ENCODE peak calls at places on chromosome 17, in ten cellular contexts. C, P, J, M, E, W, U, S, H and Y are unnamed samples.
A peak's percentile ranks its signal among the peaks of the same experiment; 100 is the strongest.

GRCh38 chr17:29645516-29646051 is 22.9 kb upstream of the CORO6 start:
- DNase-seq in E (peak; percentile 83), H (peak; percentile 46), P (peak; percentile 89), W (no peak), M (peak; percentile 54), C (peak; percentile 82), U (no peak), S (no peak), J (peak; percentile 74), Y (peak; percentile 96)

GRCh38 chr17:16434662-16435061 is 19.3 kb downstream of the TRPV2 start:
- DNase-seq in C (no peak), E (no peak), M (no peak), U (no peak), P (no peak), W (no peak), H (no peak), S (no peak), J (no peak), Y (no peak)

GRCh38 chr17:70767102-70767701 is 597.9 kb downstream of the KCNJ2 start:
- DNase-seq in S (peak; percentile 43), J (no peak), M (no peak), P (no peak), U (no peak), E (no peak), H (no peak), W (peak; percentile 49), C (peak; percentile 59), Y (peak; percentile 78)

GRCh38 chr17:79632432-79632735 is 21.5 kb upstream of the RBFOX3 start:
- DNase-seq in W (no peak), C (no peak), U (no peak), J (peak; percentile 9), M (no peak), E (no peak), H (no peak), P (no peak), S (no peak), Y (no peak)

GRCh38 chr17:1025733-1026598 is 29.0 kb downstream of the TIMM22 start:
- DNase-seq in M (no peak), C (no peak), S (no peak), H (no peak), E (no peak), U (no peak), J (no peak), P (no peak), W (no peak), Y (no peak)

GRCh38 chr17:74690409-74690825 is 22.3 kb downstream of the CD300LF start:
- DNase-seq in U (no peak), M (peak; percentile 39), C (no peak), E (no peak), P (no peak), H (no peak), S (no peak), W (no peak), J (peak; percentile 49), Y (no peak)

GRCh38 chr17:80504671-80505413 is 28.4 kb upstream of the NPTX1 start:
- DNase-seq in J (no peak), U (no peak), S (peak; percentile 83), P (no peak), C (peak; percentile 85), W (no peak), E (no peak), H (no peak), M (no peak), Y (peak; percentile 35)

GRCh38 chr17:48724241-48725004 is 1.4 kb downstream of the PRAC2 start:
- DNase-seq in U (peak; percentile 78), P (no peak), M (no peak), W (peak; percentile 74), C (peak; percentile 67), S (peak; percentile 77), E (peak; percentile 83), J (peak; percentile 94), H (peak; percentile 69), Y (peak; percentile 80)

GRCh38 chr17:29618272-29619065 is 4.2 kb downstream of the CORO6 start:
- DNase-seq in J (no peak), S (no peak), C (no peak), W (no peak), U (no peak), M (no peak), P (no peak), H (no peak), E (no peak), Y (no peak)

GRCh38 chr17:17078832-17079231 is 36.6 kb downstream of the MPRIP start:
- DNase-seq in J (peak; percentile 44), S (no peak), C (no peak), W (no peak), E (peak; percentile 9), M (no peak), U (no peak), H (no peak), P (no peak), Y (no peak)

DNA sequence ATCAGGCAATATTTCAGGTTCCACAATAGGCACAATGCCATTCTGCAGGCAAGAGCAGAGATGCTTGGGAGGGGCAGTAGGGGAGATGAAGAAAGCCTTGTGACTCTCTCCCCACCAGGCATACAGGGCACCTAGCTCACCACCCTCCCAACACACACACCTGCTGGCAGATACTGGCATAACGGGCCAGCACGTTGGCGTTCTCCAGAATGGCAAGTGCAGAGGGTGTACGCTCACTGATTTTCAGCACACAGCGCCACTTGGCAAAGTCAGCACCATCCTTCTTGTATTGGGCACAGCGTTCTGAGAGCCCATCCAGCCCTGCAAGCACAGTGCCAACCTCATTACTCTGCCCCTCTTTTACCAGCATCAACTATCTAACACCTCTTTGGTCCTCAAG is 2.2 kb downstream of the ALDOC start:
- DNase-seq in U (peak; percentile 30), H (no peak), M (no peak), P (peak; percentile 40), C (no peak), S (peak; percentile 41), E (no peak), J (peak; percentile 45), W (no peak), Y (no peak)
- TF ChIP-seq CTCF in U (no peak), H (no peak), M (no peak), P (no peak), C (no peak), S (no peak), E (no peak), J (no peak), W (peak; percentile 10), Y (no peak)

GRCh38 chr17:7704601-7705268 is at the start of gene EFNB3:
- DNase-seq in S (peak; percentile 38), J (no peak), P (peak; percentile 56), E (no peak), H (no peak), W (no peak), C (no peak), M (no peak), U (peak; percentile 29), Y (peak; percentile 50)

GRCh38 chr17:7705269-7706255 is 560 bp downstream of the EFNB3 start:
- DNase-seq in W (no peak), J (no peak), H (no peak), U (no peak), C (no peak), E (no peak), P (no peak), M (no peak), S (no peak), Y (no peak)

GRCh38 chr17:7707858-7708750 is 3.1 kb downstream of the EFNB3 start:
- DNase-seq in C (no peak), U (no peak), J (no peak), E (no peak), H (no peak), W (no peak), M (no peak), S (no peak), P (no peak), Y (no peak)

GRCh38 chr17:7707446-7707845 is 2.4 kb downstream of the EFNB3 start:
- DNase-seq in S (no peak), E (no peak), P (no peak), J (no peak), U (no peak), H (no peak), W (no peak), M (no peak), C (no peak), Y (no peak)

GRCh38 chr17:7706631-7707354 is 1.8 kb downstream of the EFNB3 start:
- DNase-seq in S (no peak), P (peak; percentile 69), W (no peak), C (no peak), E (no peak), U (no peak), M (no peak), J (no peak), H (no peak), Y (no peak)
- H3K4me3 ChIP-seq in S (no peak overlapping the region), P (no peak overlapping the region), W (no peak overlapping the region), C (no peak overlapping the region), E (no peak overlapping the region), U (no peak overlapping the region), M (no peak overlapping the region), J (no peak overlapping the region), H (no peak overlapping the region), Y (no peak overlapping the region)

DNA sequence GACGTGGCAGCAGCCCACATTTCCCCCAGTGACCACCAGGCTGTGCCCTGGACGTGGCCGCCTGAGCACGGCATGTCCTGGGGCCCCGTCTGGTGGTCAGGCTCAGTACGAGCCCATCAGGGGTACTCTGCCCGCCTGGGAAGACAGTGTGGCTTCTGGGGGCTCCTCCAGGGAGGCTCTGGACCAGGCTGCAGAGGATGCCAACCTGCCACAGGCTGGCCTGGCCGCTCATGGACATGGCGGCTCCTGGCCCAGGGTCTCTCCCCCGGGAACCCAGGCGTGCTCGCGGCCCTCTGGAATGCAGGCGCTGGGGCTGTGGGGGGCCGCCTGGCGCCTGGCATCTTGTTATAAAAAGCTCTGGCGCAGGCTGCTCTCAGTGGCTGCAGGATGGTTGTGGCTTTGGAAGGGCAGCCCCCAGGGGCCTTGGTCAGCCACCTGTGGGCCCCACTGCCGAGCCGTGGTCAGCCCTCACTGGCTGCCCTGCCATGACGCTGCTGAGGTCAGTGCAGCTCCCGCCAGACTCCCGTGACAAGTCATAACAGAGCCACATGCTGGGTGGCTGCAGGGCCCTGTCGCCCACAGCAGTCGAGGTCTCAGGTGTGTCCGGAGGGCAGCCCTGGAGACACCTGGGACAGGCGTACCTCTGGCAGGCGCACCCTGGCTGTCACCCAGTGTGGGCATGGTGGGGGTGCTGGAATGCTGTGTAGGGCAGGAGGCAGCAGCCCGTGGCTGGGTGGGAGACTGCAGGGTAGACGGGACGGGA is 15.0 kb downstream of the CENPX start:
- DNase-seq in J (no peak), W (no peak), E (no peak), C (no peak), S (no peak), H (no peak), P (no peak), M (no peak), U (no peak), Y (no peak)
- TF ChIP-seq CTCF in J (no peak), W (no peak), E (no peak), C (peak; percentile 10), S (no peak), H (no peak), P (no peak), M (no peak), U (no peak), Y (no peak)

DNA sequence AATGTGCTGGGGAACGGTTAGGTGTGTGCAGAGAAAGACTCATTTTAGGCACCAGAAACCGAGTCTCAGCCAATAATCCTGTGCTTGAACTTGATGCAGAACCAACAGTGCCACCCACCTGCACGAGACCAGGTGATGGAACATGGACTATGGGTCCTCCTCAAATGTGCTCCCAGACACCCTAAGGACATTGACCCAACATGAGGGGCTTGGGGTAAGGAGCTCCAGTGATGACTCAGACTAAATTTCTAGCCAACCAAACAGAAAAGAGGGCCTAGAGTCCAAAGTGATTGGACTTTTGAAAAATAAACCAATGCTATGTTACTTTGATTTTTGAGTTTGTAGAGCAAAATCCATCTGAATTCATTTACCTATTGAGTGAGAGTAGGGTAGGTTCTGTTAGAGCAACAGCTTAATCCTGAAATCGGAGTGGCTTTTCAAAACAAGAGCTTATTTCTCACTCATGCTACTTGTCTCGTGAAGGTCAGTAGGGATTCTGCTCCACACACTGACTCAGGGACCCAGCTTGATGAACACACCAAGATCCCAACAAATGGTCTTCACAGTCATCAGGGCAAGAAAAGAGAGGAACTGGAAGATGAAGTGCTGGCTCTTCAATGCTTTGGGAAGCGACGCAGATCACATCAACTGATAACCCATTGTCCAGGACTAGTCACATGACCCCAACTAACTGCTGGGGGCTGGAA is 21.8 kb downstream of the FAM20A start:
- DNase-seq in W (no peak), H (no peak), E (no peak), S (no peak), U (no peak), M (no peak), P (no peak), C (no peak), J (no peak), Y (no peak)
- H3K4me3 ChIP-seq in W (no peak overlapping the region), H (no peak overlapping the region), E (no peak overlapping the region), S (no peak overlapping the region), U (no peak overlapping the region), M (no peak overlapping the region), P (no peak overlapping the region), C (no peak overlapping the region), J (no peak overlapping the region), Y (no peak overlapping the region)